ENCODE peak calls at places on chromosomes 5 and 9, in eight cellular contexts. R, A, T, J, M, V, D and S are unnamed samples.

GRCh38 chr5:172509405-172509781 is 55.1 kb upstream of the SH3PXD2B start:
- DNase-seq in R (no peak), A (no peak), T (no peak), J (peak), M (no peak), V (no peak), D (no peak), S (no peak)

GRCh38 chr5:160547061-160547460 is 125.4 kb downstream of the PTTG1 start:
- DNase-seq in R (no peak), A (no peak), T (no peak), J (no peak), M (no peak), V (no peak), D (no peak), S (no peak)

GRCh38 chr5:57069115-57069835 is 104.6 kb upstream of the GPBP1 start:
- DNase-seq in R (no peak), A (no peak), T (no peak), J (no peak), M (no peak), V (no peak), D (no peak), S (no peak)

GRCh38 chr9:112810696-112811490 is 60.3 kb downstream of the SNX30 start:
- DNase-seq in R (no peak), A (no peak), T (no peak), J (no peak), M (no peak), V (no peak), D (no peak), S (no peak)

GRCh38 chr9:131276107-131276888 is at the start of gene FAM78A:
- DNase-seq in R (no peak), A (peak), T (no peak), J (peak), M (no peak), V (no peak), D (peak), S (no peak)

GRCh38 chr5:54547711-54548250 is 30.2 kb downstream of the SNX18 start:
- DNase-seq in R (peak), A (no peak), T (no peak), J (no peak), M (no peak), V (peak), D (no peak), S (no peak)

GRCh38 chr9:91047993-91048607 is 246.5 kb downstream of the SYK start:
- DNase-seq in R (peak), A (no peak), T (no peak), J (no peak), M (no peak), V (peak), D (no peak), S (no peak)

GRCh38 chr5:90529939-90530677 is 724 bp upstream of the LYSMD3 start:
- DNase-seq in R (peak), A (peak), T (peak), J (peak), M (peak), V (peak), D (peak), S (no peak)